ENCODE peak calls at places on chromosomes 5 and 9, in seven cellular contexts. I is SJSA1, F is OCI-LY7, J is PC-9, U is right lobe of liver, T is Panc1, Z is H1. E is an unnamed sample.
A peak's percentile ranks its signal among the peaks of the same experiment; 100 is the strongest.

GRCh38 chr5:79318935-79319614 is 83.1 kb downstream of the JMY start:
- DNase-seq in I (no peak), F (no peak), J (no peak), U (no peak), T (peak; percentile 8), Z (no peak), E (no peak)

GRCh38 chr5:149730620-149731331 is 666 bp downstream of the PPARGC1B start:
- DNase-seq in I (no peak), F (peak; percentile 75), J (peak; percentile 53), U (peak; percentile 73), T (no peak), Z (no peak), E (peak; percentile 69)

GRCh38 chr5:160792281-160792680 is 59.7 kb downstream of the ATP10B start:
- DNase-seq in I (no peak), F (no peak), J (no peak), U (no peak), T (no peak), Z (no peak), E (no peak)

GRCh38 chr9:120434532-120434931 is 145.4 kb downstream of the CDK5RAP2 start:
- DNase-seq in I (no peak), F (no peak), J (no peak), U (no peak), T (no peak), Z (no peak), E (peak; percentile 35)

GRCh38 chr9:120985759-120986353 is 59.3 kb upstream of the TRAF1 start:
- DNase-seq in I (no peak), F (peak; percentile 76), J (peak; percentile 17), U (no peak), T (peak; percentile 28), Z (no peak), E (no peak)

GRCh38 chr5:23631283-23632045 is 124.1 kb downstream of the PRDM9 start:
- DNase-seq in I (no peak), F (no peak), J (peak; percentile 64), U (no peak), T (no peak), Z (no peak), E (no peak)

GRCh38 chr9:109244179-109245132 is 76.4 kb downstream of the EPB41L4B start:
- DNase-seq in I (peak; percentile 70), F (peak; percentile 75), J (peak; percentile 71), U (peak; percentile 74), T (peak; percentile 71), Z (peak; percentile 47), E (peak; percentile 82)

GRCh38 chr5:74851684-74852353 is 14.4 kb downstream of the FAM169A start:
- DNase-seq in I (no peak), F (no peak), J (no peak), U (no peak), T (no peak), Z (no peak), E (no peak)

GRCh38 chr5:149341846-149342245 is 3.5 kb upstream of the GRPEL2 start:
- DNase-seq in I (no peak), F (no peak), J (no peak), U (no peak), T (no peak), Z (no peak), E (no peak)

GRCh38 chr5:98768160-98769005 is 5.1 kb upstream of the RGMB start:
- DNase-seq in I (peak; percentile 68), F (peak; percentile 51), J (peak; percentile 50), U (no peak), T (peak; percentile 87), Z (peak; percentile 70), E (peak; percentile 51)

GRCh38 chr5:76855961-76856360 is 6.1 kb downstream of the S100Z start:
- DNase-seq in I (no peak), F (peak; percentile 65), J (no peak), U (no peak), T (no peak), Z (no peak), E (no peak)

GRCh38 chr9:110744753-110745522 is 76.3 kb downstream of the MUSK start:
- DNase-seq in I (peak; percentile 70), F (no peak), J (peak; percentile 72), U (no peak), T (peak; percentile 92), Z (no peak), E (peak; percentile 54)

GRCh38 chr9:134455010-134455409 is 128.8 kb downstream of the RXRA start:
- DNase-seq in I (no peak), F (no peak), J (no peak), U (peak; percentile 34), T (no peak), Z (no peak), E (no peak)

GRCh38 chr5:179779826-179780225 is 14.0 kb upstream of the LTC4S start:
- DNase-seq in I (no peak), F (no peak), J (no peak), U (no peak), T (no peak), Z (no peak), E (no peak)

GRCh38 chr5:137037848-137038247 is 461.3 kb downstream of the SPOCK1 start:
- DNase-seq in I (no peak), F (no peak), J (no peak), U (no peak), T (no peak), Z (no peak), E (no peak)

GRCh38 chr5:179345429-179346321 is at the start of gene ADAMTS2:
- DNase-seq in I (no peak), F (no peak), J (no peak), U (peak; percentile 57), T (no peak), Z (no peak), E (peak; percentile 82)

GRCh38 chr5:57488308-57488955 is 5.8 kb upstream of the ACTBL2 start:
- DNase-seq in I (no peak), F (no peak), J (no peak), U (no peak), T (no peak), Z (no peak), E (no peak)

GRCh38 chr9:113302792-113303418 is at the start of gene RNF183:
- DNase-seq in I (no peak), F (no peak), J (no peak), U (no peak), T (no peak), Z (no peak), E (no peak)

GRCh38 chr9:8486095-8486494 is 686.5 kb upstream of the DMAC1 start:
- DNase-seq in I (no peak), F (no peak), J (no peak), U (no peak), T (no peak), Z (peak; percentile 50), E (no peak)

GRCh38 chr5:119275873-119276214 is 80.0 kb upstream of the TNFAIP8 start:
- DNase-seq in I (no peak), F (peak; percentile 95), J (no peak), U (no peak), T (no peak), Z (no peak), E (no peak)

GRCh38 chr5:127941646-127942045 is 141.9 kb upstream of the SLC12A2 start:
- DNase-seq in I (peak; percentile 81), F (no peak), J (no peak), U (no peak), T (no peak), Z (no peak), E (no peak)

GRCh38 chr5:58938568-58939424 is 355.9 kb downstream of the RAB3C start:
- DNase-seq in I (no peak), F (no peak), J (no peak), U (no peak), T (no peak), Z (no peak), E (no peak)

GRCh38 chr5:151074557-151074956 is 6.3 kb downstream of the TNIP1 start:
- DNase-seq in I (no peak), F (no peak), J (no peak), U (no peak), T (no peak), Z (no peak), E (no peak)

GRCh38 chr9:73565833-73566465 is 414.3 kb downstream of the ANXA1 start:
- DNase-seq in I (no peak), F (no peak), J (peak; percentile 7), U (no peak), T (no peak), Z (peak; percentile 25), E (no peak)

GRCh38 chr9:128080218-128080617 is 12.2 kb downstream of the SLC25A25 start:
- DNase-seq in I (no peak), F (no peak), J (no peak), U (no peak), T (no peak), Z (no peak), E (no peak)
- H3K27ac ChIP-seq in I (no peak overlapping the region), F (no peak overlapping the region), J (peak overlapping the region; percentile 74), U (peak overlapping the region; percentile 74), T (no peak overlapping the region), Z (no peak overlapping the region), E (peak overlapping the region; percentile 64)

GRCh38 chr5:51521583-51521982 is 138.3 kb downstream of the ISL1 start:
- DNase-seq in I (no peak), F (no peak), J (no peak), U (no peak), T (no peak), Z (no peak), E (no peak)

GRCh38 chr5:51517854-51518253 is 134.6 kb downstream of the ISL1 start:
- DNase-seq in I (no peak), F (no peak), J (no peak), U (no peak), T (no peak), Z (no peak), E (no peak)

GRCh38 chr5:51518607-51519006 is 135.4 kb downstream of the ISL1 start:
- DNase-seq in I (no peak), F (no peak), J (no peak), U (no peak), T (no peak), Z (no peak), E (no peak)
- H3K27ac ChIP-seq in I (no peak overlapping the region), F (no peak overlapping the region), J (no peak overlapping the region), U (no peak overlapping the region), T (no peak overlapping the region), Z (no peak overlapping the region), E (no peak overlapping the region)

GRCh38 chr5:132812949-132813598 is at the start of gene SOWAHA:
- DNase-seq in I (no peak), F (no peak), J (peak; percentile 19), U (no peak), T (no peak), Z (no peak), E (no peak)
- H3K27ac ChIP-seq in I (no peak within 1 kb of the TSS), F (no peak within 1 kb of the TSS), J (no peak within 1 kb of the TSS), U (no peak within 1 kb of the TSS), T (no peak within 1 kb of the TSS), Z (no peak within 1 kb of the TSS), E (no peak within 1 kb of the TSS)

DNA sequence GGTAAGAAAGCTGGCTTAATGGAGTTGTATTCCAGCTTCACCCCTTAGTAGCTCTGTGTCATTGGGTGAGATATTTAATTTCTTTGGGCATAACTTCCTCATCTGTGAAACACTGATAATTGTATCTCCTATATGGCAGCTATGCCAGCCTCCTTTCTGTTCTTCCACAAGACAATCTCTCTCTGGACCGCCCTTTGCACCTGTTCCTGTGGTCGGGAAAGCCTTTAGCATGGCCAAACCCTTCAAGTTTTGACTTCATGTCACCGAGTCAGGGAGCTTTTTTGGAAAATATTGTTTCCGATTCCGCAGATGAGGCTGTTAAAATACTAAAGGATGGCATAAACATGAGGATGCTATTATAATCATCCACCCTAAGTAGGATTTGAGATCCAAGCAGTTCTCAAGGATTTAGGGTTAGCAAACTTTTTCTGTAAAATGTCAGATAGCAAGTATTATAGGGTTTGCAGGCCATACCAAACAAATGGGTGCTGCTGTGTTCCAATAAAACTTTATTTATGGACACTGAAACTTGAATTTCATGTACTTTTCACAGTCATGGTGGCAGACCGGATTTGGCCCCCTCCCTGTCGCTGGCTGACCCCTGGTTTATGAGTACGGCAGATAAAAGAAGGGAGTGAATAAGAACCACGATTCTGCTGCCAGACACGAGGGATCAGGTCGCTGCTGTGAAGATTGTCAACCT is 699 bp upstream of the NDFIP1 start:
- DNase-seq in I (no peak), F (no peak), J (no peak), U (no peak), T (no peak), Z (no peak), E (no peak)
- H3K27ac ChIP-seq in I (no peak overlapping the region), F (peak overlapping the region; percentile 66), J (peak overlapping the region; percentile 58), U (peak overlapping the region; percentile 98), T (peak overlapping the region; percentile 90), Z (peak overlapping the region; percentile 74), E (peak overlapping the region; percentile 99)

E was measured in psoas muscle.